ENCODE peak calls at places on chromosomes 13 and 19, in six cellular contexts. R, D, B, X, L and Q are unnamed samples.

GRCh38 chr13:32033744-32034143 is 2.2 kb downstream of the FRY start:
- DNase-seq in R (no peak), D (no peak), B (no peak), X (no peak), L (no peak), Q (no peak)

GRCh38 chr19:6725513-6726231 is 5.2 kb upstream of the C3 start:
- DNase-seq in R (no peak), D (no peak), B (no peak), X (no peak), L (no peak), Q (no peak)

GRCh38 chr13:105597573-105597972 is 937.9 kb downstream of the EFNB2 start:
- DNase-seq in R (no peak), D (no peak), B (no peak), X (no peak), L (no peak), Q (no peak)

GRCh38 chr19:41352279-41352608 is 1.5 kb downstream of the TGFB1 start:
- DNase-seq in R (no peak), D (no peak), B (no peak), X (no peak), L (no peak), Q (no peak)

GRCh38 chr13:91078093-91078679 is 269.3 kb upstream of the MIR17HG start:
- DNase-seq in R (no peak), D (no peak), B (no peak), X (peak; percentile 4), L (no peak), Q (peak; percentile 34)

GRCh38 chr19:5228932-5229777 is 111.5 kb downstream of the PTPRS start:
- DNase-seq in R (no peak), D (no peak), B (no peak), X (peak; percentile 20), L (no peak), Q (peak; percentile 13)

GRCh38 chr13:108268713-108269112 is 805 bp upstream of the TNFSF13B start:
- DNase-seq in R (no peak), D (no peak), B (no peak), X (no peak), L (no peak), Q (no peak)

GRCh38 chr13:23883255-23883654 is 5.9 kb downstream of the MIPEP start:
- DNase-seq in R (no peak), D (no peak), B (no peak), X (no peak), L (no peak), Q (no peak)

GRCh38 chr13:113065406-113066141 is 40.0 kb upstream of the F7 start:
- DNase-seq in R (no peak), D (no peak), B (no peak), X (peak; percentile 22), L (no peak), Q (no peak)

GRCh38 chr19:30664358-30665058 is 292.3 kb downstream of the ZNF536 start:
- DNase-seq in R (no peak), D (no peak), B (peak; percentile 11), X (no peak), L (no peak), Q (peak; percentile 5)

GRCh38 chr19:40542197-40542859 is 34.3 kb upstream of the SHKBP1 start:
- DNase-seq in R (peak; percentile 95), D (no peak), B (no peak), X (peak; percentile 25), L (peak; percentile 67), Q (peak; percentile 80)

GRCh38 chr19:28522545-28522922 is 690.4 kb downstream of the UQCRFS1 start:
- DNase-seq in R (no peak), D (no peak), B (no peak), X (no peak), L (no peak), Q (no peak)

GRCh38 chr13:85653681-85654080 is 145.5 kb downstream of the SLITRK6 start:
- DNase-seq in R (no peak), D (no peak), B (no peak), X (no peak), L (no peak), Q (no peak)

GRCh38 chr13:83765796-83766195 is 116.5 kb downstream of the SLITRK1 start:
- DNase-seq in R (no peak), D (no peak), B (no peak), X (no peak), L (no peak), Q (no peak)

GRCh38 chr13:42215578-42216421 is 56.2 kb upstream of the AKAP11 start:
- DNase-seq in R (no peak), D (no peak), B (peak; percentile 38), X (peak; percentile 34), L (peak; percentile 21), Q (peak; percentile 63)

GRCh38 chr13:70905035-70905434 is 796.8 kb upstream of the KLHL1 start:
- DNase-seq in R (no peak), D (no peak), B (no peak), X (peak; percentile 1), L (no peak), Q (peak; percentile 51)

GRCh38 chr19:8148410-8149231 is 771 bp downstream of the FBN3 start:
- DNase-seq in R (no peak), D (no peak), B (no peak), X (no peak), L (no peak), Q (no peak)

GRCh38 chr19:42191855-42192254 is 25.6 kb downstream of the DEDD2 start:
- DNase-seq in R (no peak), D (no peak), B (no peak), X (peak; percentile 70), L (peak; percentile 90), Q (peak; percentile 34)

GRCh38 chr13:95779522-95779921 is 102.6 kb downstream of the DNAJC3 start:
- DNase-seq in R (no peak), D (no peak), B (no peak), X (no peak), L (no peak), Q (no peak)

GRCh38 chr19:8367327-8368001 is 3.5 kb downstream of the ANGPTL4 start:
- DNase-seq in R (peak; percentile 97), D (no peak), B (peak; percentile 92), X (peak; percentile 93), L (peak; percentile 79), Q (peak; percentile 97)

GRCh38 chr19:30062331-30063183 is 120.5 kb downstream of the URI1 start:
- DNase-seq in R (no peak), D (no peak), B (no peak), X (no peak), L (no peak), Q (no peak)

GRCh38 chr13:22387899-22388298 is 717.0 kb downstream of the FGF9 start:
- DNase-seq in R (no peak), D (no peak), B (no peak), X (no peak), L (no peak), Q (no peak)

GRCh38 chr13:63409791-63410351 is 1994.2 kb upstream of the PCDH20 start:
- DNase-seq in R (no peak), D (no peak), B (no peak), X (no peak), L (no peak), Q (no peak)

GRCh38 chr19:47430041-47430802 is 10.9 kb upstream of the MEIS3 start:
- DNase-seq in R (no peak), D (no peak), B (no peak), X (peak; percentile 60), L (peak; percentile 73), Q (peak; percentile 64)
- H3K4me3 ChIP-seq in R (no peak overlapping the region), D (peak overlapping the region; percentile 36), B (peak overlapping the region; percentile 27), X (no peak overlapping the region), L (peak overlapping the region; percentile 5), Q (peak overlapping the region; percentile 14)

DNA sequence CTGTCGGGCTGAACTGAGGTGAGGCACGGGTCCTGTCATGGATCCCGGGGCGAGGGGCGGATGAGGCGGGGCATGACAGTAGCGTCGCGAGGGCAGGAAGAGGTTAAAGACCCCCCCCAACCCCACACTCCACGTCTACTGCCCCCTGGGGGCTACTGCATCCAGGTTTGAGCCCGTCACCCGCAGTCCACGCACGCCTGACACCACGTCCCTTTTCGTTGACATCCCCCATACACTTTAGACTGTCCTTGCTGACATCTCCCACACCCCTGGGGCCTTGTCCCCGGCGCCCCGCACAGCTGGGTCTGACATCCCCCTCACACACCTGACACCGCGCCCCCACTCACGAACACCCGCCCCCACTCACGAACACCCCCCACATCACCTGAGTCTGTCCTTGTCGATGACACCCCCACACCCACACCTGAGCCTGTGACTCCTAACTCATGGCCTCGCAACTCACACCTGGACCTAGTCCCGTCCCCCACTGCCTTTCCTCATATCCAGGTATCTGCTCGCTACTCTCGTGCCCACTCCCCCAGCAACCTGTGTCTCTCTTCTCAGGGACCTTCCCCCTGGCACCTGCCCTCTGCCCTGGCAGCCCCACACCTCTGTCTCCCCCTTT is 416 bp downstream of the SLC25A42 start:
- DNase-seq in R (no peak), D (peak; percentile 45), B (no peak), X (no peak), L (peak; percentile 37), Q (no peak)
- TF ChIP-seq CTCF in R (no peak), D (peak; percentile 8), B (peak; percentile 39), X (peak; percentile 43), L (no peak), Q (peak; percentile 8)

GRCh38 chr19:1663854-1664253 is 11.4 kb upstream of the TCF3 start:
- DNase-seq in R (no peak), D (no peak), B (no peak), X (no peak), L (no peak), Q (no peak)
- H3K4me3 ChIP-seq in R (no peak overlapping the region), D (no peak overlapping the region), B (no peak overlapping the region), X (no peak overlapping the region), L (no peak overlapping the region), Q (no peak overlapping the region)

DNA sequence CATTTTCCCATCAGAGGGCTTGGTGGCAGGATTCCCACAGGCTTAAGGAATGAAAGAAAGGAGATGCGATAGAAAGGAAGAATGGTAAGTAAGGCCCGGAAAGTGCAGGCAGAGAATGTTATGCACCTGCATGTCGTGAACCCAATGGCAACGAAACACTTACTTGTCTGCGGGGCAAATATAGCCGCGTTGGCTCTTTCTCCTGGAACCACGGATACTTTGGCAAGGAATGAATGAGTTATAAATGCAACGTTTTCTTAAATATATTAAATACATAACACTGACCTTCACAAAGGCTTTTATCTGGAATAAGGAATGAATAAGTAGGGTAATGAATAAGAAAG is 192.1 kb downstream of the KATNAL1 start:
- DNase-seq in R (no peak), D (no peak), B (no peak), X (no peak), L (no peak), Q (no peak)
- TF ChIP-seq CTCF in R (peak; percentile 7), D (no peak), B (no peak), X (no peak), L (peak; percentile 35), Q (no peak)

GRCh38 chr13:20137875-20138274 is 23.0 kb downstream of the GJA3 start:
- DNase-seq in R (no peak), D (no peak), B (no peak), X (no peak), L (no peak), Q (no peak)

GRCh38 chr13:20136781-20137703 is 23.8 kb downstream of the GJA3 start:
- DNase-seq in R (peak; percentile 32), D (no peak), B (no peak), X (peak; percentile 9), L (peak; percentile 68), Q (no peak)

GRCh38 chr13:20132052-20132634 is 28.7 kb downstream of the GJA3 start:
- DNase-seq in R (peak; percentile 27), D (no peak), B (no peak), X (no peak), L (no peak), Q (no peak)

GRCh38 chr13:20131057-20131832 is 29.6 kb downstream of the GJA3 start:
- DNase-seq in R (peak; percentile 46), D (no peak), B (no peak), X (no peak), L (no peak), Q (no peak)

GRCh38 chr13:20134732-20135131 is 26.1 kb downstream of the GJA3 start:
- DNase-seq in R (peak; percentile 47), D (no peak), B (no peak), X (no peak), L (no peak), Q (no peak)
- H3K4me3 ChIP-seq in R (no peak overlapping the region), D (no peak overlapping the region), B (no peak overlapping the region), X (no peak overlapping the region), L (no peak overlapping the region), Q (no peak overlapping the region)